ENCODE peak calls at places on chromosomes 5 and 9, in five cellular contexts. R is gastrocnemius medialis, S is A549, D is right lobe of liver, I is heart left ventricle. F is an unnamed sample.

GRCh38 chr5:177103523-177104253 is 17.0 kb downstream of the FGFR4 start:
- DNase-seq in R (no peak), I (no peak), S (no peak), D (no peak), F (no peak)

GRCh38 chr9:138053996-138054752 is 176.6 kb downstream of the CACNA1B start:
- DNase-seq in S (peak; percentile 38), R (no peak), I (no peak), D (peak; percentile 33), F (no peak)

GRCh38 chr5:141330299-141331080 is at the start of gene PCDHGA1:
- DNase-seq in S (peak; percentile 57), R (no peak), I (peak; percentile 47), D (no peak), F (peak; percentile 31)

GRCh38 chr5:73380052-73380451 is 68.5 kb downstream of the FOXD1 start:
- DNase-seq in I (no peak), S (no peak), D (no peak), R (no peak), F (no peak)

GRCh38 chr9:90326219-90326618 is 316.4 kb downstream of the DIRAS2 start:
- DNase-seq in S (no peak), D (no peak), R (no peak), I (no peak), F (no peak)

GRCh38 chr5:56669534-56670483 is 145.5 kb upstream of the MAP3K1 start:
- DNase-seq in R (peak; percentile 12), D (peak; percentile 72), I (peak; percentile 61), S (no peak), F (peak; percentile 91)

GRCh38 chr9:127311239-127311741 is 46.7 kb downstream of the GARNL3 start:
- DNase-seq in D (peak; percentile 77), R (no peak), I (peak; percentile 34), S (peak; percentile 33), F (peak; percentile 77)

GRCh38 chr9:116998305-116998704 is 311.2 kb downstream of the TRIM32 start:
- DNase-seq in D (no peak), R (no peak), I (no peak), S (no peak), F (no peak)

GRCh38 chr9:16119861-16120641 is 567.2 kb downstream of the CCDC171 start:
- DNase-seq in R (no peak), S (no peak), I (no peak), D (no peak), F (no peak)

GRCh38 chr5:93891491-93892480 is 150.4 kb upstream of the POU5F2 start:
- DNase-seq in R (no peak), D (no peak), I (no peak), S (no peak), F (no peak)

GRCh38 chr9:93911871-93912554 is 43.1 kb downstream of the BARX1 start:
- DNase-seq in D (no peak), I (peak; percentile 76), S (no peak), R (no peak), F (no peak)

GRCh38 chr9:134676886-134677285 is 35.3 kb downstream of the COL5A1 start:
- DNase-seq in S (no peak), D (no peak), I (no peak), R (no peak), F (no peak)

GRCh38 chr9:80504525-80505235 is 932.9 kb downstream of the TLE4 start:
- DNase-seq in R (no peak), I (no peak), S (no peak), D (no peak), F (no peak)

GRCh38 chr9:126877418-126877817 is 17.0 kb downstream of the ZBTB34 start:
- DNase-seq in R (no peak), D (no peak), I (no peak), S (no peak), F (no peak)

GRCh38 chr9:116387934-116388714 is 234.5 kb downstream of the PAPPA start:
- DNase-seq in D (no peak), S (no peak), I (no peak), R (no peak), F (no peak)

GRCh38 chr9:111050819-111051218 is 12.5 kb upstream of the LPAR1 start:
- DNase-seq in S (no peak), D (no peak), I (no peak), R (no peak), F (no peak)

GRCh38 chr5:1643651-1644392 is 120.1 kb upstream of the LPCAT1 start:
- DNase-seq in S (peak; percentile 31), D (peak; percentile 37), R (no peak), I (peak; percentile 5), F (no peak)

GRCh38 chr9:4678679-4679267 is 596 bp upstream of the CDC37L1 start:
- DNase-seq in I (no peak), D (no peak), S (no peak), R (no peak), F (peak; percentile 13)

DNA sequence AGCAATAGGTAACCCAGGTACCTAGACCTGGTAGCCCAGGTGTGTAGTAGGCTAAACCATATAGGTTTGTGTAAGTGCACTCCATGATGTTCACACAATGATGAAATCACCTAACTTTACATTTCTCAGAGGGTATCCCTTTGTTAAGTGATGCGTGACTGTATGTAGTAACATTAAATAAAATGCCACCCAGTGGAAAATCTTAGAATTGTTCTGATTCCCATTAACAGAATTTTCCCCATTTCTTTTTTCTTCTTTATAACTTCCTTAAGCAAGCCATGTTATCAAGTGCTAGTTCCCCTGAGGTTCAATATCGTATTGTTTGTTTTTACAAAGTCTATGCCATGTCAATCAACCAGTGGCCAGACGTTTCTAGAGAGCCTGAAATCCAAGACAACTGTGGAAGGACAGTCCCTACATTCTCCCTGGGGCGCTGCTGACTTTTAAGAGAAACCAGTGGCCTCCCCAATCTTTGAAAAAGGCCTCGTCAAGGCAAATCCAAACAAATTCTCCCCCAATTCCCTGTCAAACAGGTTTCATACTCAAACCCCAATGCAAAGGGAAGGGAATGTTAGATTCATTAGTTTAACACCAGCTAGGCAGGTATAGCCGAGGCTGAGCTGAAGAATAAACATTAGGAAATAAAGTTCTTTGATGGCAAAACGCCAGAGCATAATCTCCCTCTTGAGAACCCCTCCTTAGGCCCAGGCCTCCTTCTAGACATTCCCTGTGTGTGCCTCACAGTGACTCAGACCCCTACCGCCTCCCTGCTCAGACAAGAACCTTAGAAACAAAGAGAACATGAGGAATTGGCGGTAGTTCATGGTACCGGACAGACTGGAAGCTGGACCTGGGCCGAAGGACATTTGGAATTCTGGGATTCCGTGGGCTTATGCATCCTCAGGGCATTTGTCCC is 198.7 kb downstream of the GNA14 start:
- DNase-seq in I (no peak), S (no peak), R (no peak), D (no peak), F (no peak)
- TF ChIP-seq CTCF in I (no peak), S (peak; percentile 10), R (no peak), D (no peak), F (no peak)

GRCh38 chr9:81664638-81665513 is 24.5 kb downstream of the TLE1 start:
- DNase-seq in I (no peak), D (no peak), S (no peak), R (no peak), F (no peak)
- H3K4me1 ChIP-seq in I (peaks cover 24% of the 10 kb centered on the region), D (peaks cover 14% of the 10 kb centered on the region), S (peaks cover 50% of the 10 kb centered on the region), R (peaks cover 74% of the 10 kb centered on the region), F (peaks cover 12% of the 10 kb centered on the region)

GRCh38 chr5:66145737-66146136 is 1.6 kb downstream of the SREK1 start:
- DNase-seq in D (no peak), R (no peak), S (no peak), I (no peak), F (no peak)

GRCh38 chr5:66144799-66145390 is 795 bp downstream of the SREK1 start:
- DNase-seq in S (peak; percentile 32), I (no peak), R (peak; percentile 47), D (no peak), F (peak; percentile 11)

GRCh38 chr5:66142417-66142816 is 1.7 kb upstream of the SREK1 start:
- DNase-seq in I (no peak), R (no peak), S (no peak), D (no peak), F (no peak)

GRCh38 chr5:66143473-66144073 is 527 bp upstream of the SREK1 start:
- DNase-seq in I (no peak), R (no peak), S (no peak), D (no peak), F (no peak)

DNA sequence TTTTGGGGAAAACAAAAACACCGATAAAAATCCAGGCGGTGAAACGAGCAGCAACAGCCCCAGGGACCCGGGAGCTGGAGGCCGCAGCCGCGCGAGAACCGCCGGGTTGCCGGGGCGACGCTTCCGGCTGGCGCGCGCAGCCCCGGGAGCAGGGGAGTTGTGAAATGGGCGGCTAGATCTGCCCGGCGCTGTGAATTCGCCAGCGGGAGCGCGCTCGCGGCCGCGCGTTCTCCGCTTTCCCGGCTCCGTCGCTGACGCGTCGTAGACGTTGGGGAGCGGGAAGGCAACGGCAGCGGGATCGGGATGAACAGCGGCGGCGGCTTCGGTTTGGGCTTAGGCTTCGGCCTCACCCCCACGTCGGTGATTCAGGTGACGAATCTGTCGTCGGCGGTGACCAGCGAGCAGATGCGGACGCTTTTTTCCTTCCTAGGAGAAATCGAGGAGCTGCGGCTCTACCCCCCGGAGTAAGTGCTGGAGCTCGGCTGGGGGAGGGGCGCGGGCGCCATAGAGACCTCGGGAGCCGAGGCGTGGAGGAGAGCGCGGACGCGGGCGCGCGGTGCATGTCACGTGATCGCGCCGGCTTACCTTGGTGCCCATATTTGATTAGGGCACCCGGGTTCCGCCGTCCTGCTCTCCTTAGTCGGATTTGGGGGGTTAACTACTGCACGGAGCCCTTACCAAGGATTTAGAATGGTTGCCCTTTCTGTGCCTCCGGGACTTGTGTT is at the start of gene SREK1:
- DNase-seq in D (peak; percentile 96), R (peak; percentile 83), S (peak; percentile 96), I (peak; percentile 96), F (peak; percentile 90)
- TF ChIP-seq POLR2A in D (peak; percentile 88), R (peak; percentile 82), S (peak; percentile 80), I (no peak), F (peak; percentile 98)

DNA sequence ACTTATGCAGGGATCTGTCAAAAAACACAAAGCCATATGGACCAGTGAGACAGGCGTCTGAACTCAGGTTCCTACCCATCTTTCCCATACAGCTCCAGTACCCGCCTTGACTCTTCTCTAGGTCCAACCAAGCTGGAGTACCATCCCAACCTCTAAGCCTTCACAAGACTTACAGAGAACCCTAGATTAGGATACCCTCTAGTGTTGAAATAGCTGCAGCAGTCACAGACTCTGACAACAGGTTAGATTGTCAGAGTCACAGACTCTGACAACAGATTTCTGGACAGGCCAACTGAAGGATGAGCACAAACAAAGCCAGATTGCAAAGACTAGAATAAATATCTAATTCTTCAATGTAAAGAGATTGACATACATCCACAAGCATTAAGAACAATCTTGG is 266.1 kb downstream of the GRIA1 start:
- DNase-seq in I (no peak), S (no peak), R (no peak), D (no peak), F (no peak)
- TF ChIP-seq CTCF in I (peak; percentile 10), S (no peak), R (no peak), D (no peak), F (no peak)